ENCODE peak calls at places on chromosome 5, in four cellular contexts. One of them, this sample, is unnamed.

GRCh38 chr5:87845734-87846133 is 422.9 kb downstream of the TMEM161B start:
- DNase-seq in neuronal stem cell: no peak
- DNase-seq in H1: no peak
- DNase-seq in IMR-90: no peak
- DNase-seq in this sample: no peak

GRCh38 chr5:132176543-132176945 is 51.1 kb downstream of the P4HA2 start:
- DNase-seq in IMR-90: no peak
- DNase-seq in neuronal stem cell: no peak
- DNase-seq in H1: no peak
- DNase-seq in this sample: no peak

GRCh38 chr5:35898952-35899351 is 39.5 kb downstream of the CAPSL start:
- DNase-seq in IMR-90: no peak
- DNase-seq in H1: no peak
- DNase-seq in neuronal stem cell: no peak
- DNase-seq in this sample: no peak

GRCh38 chr5:91283326-91283725 is 99.8 kb downstream of the ARRDC3 start:
- DNase-seq in IMR-90: no peak
- DNase-seq in neuronal stem cell: no peak
- DNase-seq in H1: no peak
- DNase-seq in this sample: peak; percentile 30

GRCh38 chr5:64557911-64558310 is 52.1 kb downstream of the RGS7BP start:
- DNase-seq in IMR-90: no peak
- DNase-seq in neuronal stem cell: no peak
- DNase-seq in H1: no peak
- DNase-seq in this sample: no peak

GRCh38 chr5:10059611-10060379 is 189.9 kb downstream of the ATPSCKMT start:
- DNase-seq in IMR-90: no peak
- DNase-seq in neuronal stem cell: no peak
- DNase-seq in H1: no peak
- DNase-seq in this sample: no peak

GRCh38 chr5:172858511-172858989 is 24.5 kb downstream of the ERGIC1 start:
- DNase-seq in H1: no peak
- DNase-seq in IMR-90: no peak
- DNase-seq in neuronal stem cell: no peak
- DNase-seq in this sample: peak; percentile 62

GRCh38 chr5:39461007-39461682 is 36.4 kb upstream of the DAB2 start:
- DNase-seq in neuronal stem cell: no peak
- DNase-seq in IMR-90: no peak
- DNase-seq in H1: no peak
- DNase-seq in this sample: no peak

GRCh38 chr5:1050449-1051365 is 42.1 kb downstream of the NKD2 start:
- DNase-seq in IMR-90: no peak
- DNase-seq in H1: no peak
- DNase-seq in neuronal stem cell: no peak
- DNase-seq in this sample: no peak

GRCh38 chr5:109455598-109456096 is 45.9 kb upstream of the PJA2 start:
- DNase-seq in H1: no peak
- DNase-seq in IMR-90: peak; percentile 98
- DNase-seq in neuronal stem cell: no peak
- DNase-seq in this sample: peak; percentile 79

GRCh38 chr5:669111-669841 is 23.9 kb downstream of the TPPP start:
- DNase-seq in IMR-90: no peak
- DNase-seq in H1: peak; percentile 97
- DNase-seq in neuronal stem cell: peak; percentile 46
- DNase-seq in this sample: peak; percentile 64

GRCh38 chr5:91016954-91017690 is 366.0 kb downstream of the ARRDC3 start:
- DNase-seq in H1: no peak
- DNase-seq in IMR-90: peak; percentile 70
- DNase-seq in neuronal stem cell: no peak
- DNase-seq in this sample: no peak

GRCh38 chr5:154868702-154869101 is 10.3 kb downstream of the CNOT8 start:
- DNase-seq in IMR-90: peak; percentile 8
- DNase-seq in neuronal stem cell: no peak
- DNase-seq in H1: no peak
- DNase-seq in this sample: no peak

GRCh38 chr5:158154226-158155005 is 295.5 kb upstream of the CLINT1 start:
- DNase-seq in neuronal stem cell: no peak
- DNase-seq in H1: no peak
- DNase-seq in IMR-90: peak; percentile 50
- DNase-seq in this sample: no peak

GRCh38 chr5:56681346-56681745 is 134.0 kb upstream of the MAP3K1 start:
- DNase-seq in IMR-90: peak; percentile 43
- DNase-seq in H1: no peak
- DNase-seq in neuronal stem cell: no peak
- DNase-seq in this sample: no peak

GRCh38 chr5:6090079-6090654 is 288.2 kb downstream of the MED10 start:
- DNase-seq in H1: no peak
- DNase-seq in neuronal stem cell: no peak
- DNase-seq in IMR-90: no peak
- DNase-seq in this sample: no peak

GRCh38 chr5:35644543-35644942 is 26.9 kb downstream of the SPEF2 start:
- DNase-seq in neuronal stem cell: no peak
- DNase-seq in H1: no peak
- DNase-seq in IMR-90: no peak
- DNase-seq in this sample: no peak

GRCh38 chr5:109485030-109485429 is 75.3 kb upstream of the PJA2 start:
- DNase-seq in neuronal stem cell: no peak
- DNase-seq in IMR-90: no peak
- DNase-seq in H1: no peak
- DNase-seq in this sample: no peak

GRCh38 chr5:142000709-142001484 is 11.9 kb downstream of the GNPDA1 start:
- DNase-seq in IMR-90: no peak
- DNase-seq in neuronal stem cell: no peak
- DNase-seq in H1: peak; percentile 41
- DNase-seq in this sample: no peak

GRCh38 chr5:142576303-142576702 is 109.6 kb downstream of the FGF1 start:
- DNase-seq in H1: no peak
- DNase-seq in IMR-90: no peak
- DNase-seq in neuronal stem cell: no peak
- DNase-seq in this sample: no peak

GRCh38 chr5:143576721-143577484 is 173.4 kb upstream of the NR3C1 start:
- DNase-seq in H1: no peak
- DNase-seq in IMR-90: peak; percentile 85
- DNase-seq in neuronal stem cell: no peak
- DNase-seq in this sample: peak; percentile 56

GRCh38 chr5:4042311-4042710 is 446.7 kb downstream of the IRX1 start:
- DNase-seq in neuronal stem cell: no peak
- DNase-seq in H1: no peak
- DNase-seq in IMR-90: no peak
- DNase-seq in this sample: no peak

GRCh38 chr5:142803428-142804111 is 33.4 kb downstream of the ARHGAP26 start:
- DNase-seq in neuronal stem cell: no peak
- DNase-seq in IMR-90: peak; percentile 68
- DNase-seq in H1: no peak
- DNase-seq in this sample: peak; percentile 100

GRCh38 chr5:6302684-6303083 is 75.7 kb downstream of the MED10 start:
- DNase-seq in neuronal stem cell: peak; percentile 36
- DNase-seq in IMR-90: no peak
- DNase-seq in H1: no peak
- DNase-seq in this sample: no peak

GRCh38 chr5:38267372-38267771 is 9.0 kb downstream of the EGFLAM start:
- DNase-seq in H1: no peak
- DNase-seq in IMR-90: no peak
- DNase-seq in neuronal stem cell: no peak
- DNase-seq in this sample: no peak

GRCh38 chr5:514673-515072 is 9.6 kb downstream of the SLC9A3 start:
- DNase-seq in neuronal stem cell: no peak
- DNase-seq in IMR-90: no peak
- DNase-seq in H1: no peak
- DNase-seq in this sample: no peak

DNA sequence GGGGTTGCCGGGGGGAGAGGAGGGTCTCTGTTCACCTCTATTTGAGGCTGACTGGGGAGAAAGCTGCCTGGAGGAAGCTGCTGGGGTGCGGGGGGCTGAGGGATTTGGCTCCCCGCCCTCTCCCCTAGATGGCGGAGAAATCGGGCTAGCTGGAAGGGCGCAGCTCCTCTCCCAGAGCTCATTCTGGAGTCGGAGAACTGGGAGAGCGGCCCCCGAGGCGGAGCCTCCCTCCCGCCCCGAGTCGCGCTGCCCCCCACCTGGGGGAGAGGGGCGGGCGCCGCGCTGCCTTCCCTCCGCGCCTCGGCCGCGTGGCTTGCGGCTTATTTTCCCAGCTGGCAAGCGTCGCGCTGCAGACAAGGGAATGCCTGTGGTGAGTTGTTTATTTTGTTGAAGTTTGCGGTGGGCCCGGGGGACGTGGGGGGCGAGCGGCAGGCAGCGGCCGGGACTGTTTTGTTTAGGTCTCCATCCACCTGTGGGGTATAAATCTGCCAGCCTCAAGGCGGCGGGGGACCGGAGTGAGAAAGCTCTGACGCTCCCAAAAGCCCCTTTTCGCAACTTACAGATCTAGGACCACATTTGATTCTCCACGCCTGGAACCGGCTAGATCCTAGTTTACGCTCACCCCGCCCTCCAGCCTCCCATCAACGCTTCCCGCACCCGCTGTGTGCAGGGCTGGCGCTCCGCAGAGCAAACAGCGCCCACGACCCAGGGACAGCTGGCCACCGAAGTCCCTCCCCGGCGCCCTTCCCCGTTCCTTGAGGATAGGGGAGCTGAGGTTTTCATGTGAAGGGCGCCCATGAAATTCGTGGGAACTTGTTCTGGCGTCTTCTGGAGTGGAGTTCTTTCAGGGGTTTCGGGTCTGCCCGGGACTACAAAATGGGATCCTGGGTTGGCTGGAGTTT is 4.0 kb upstream of the RGMB start:
- DNase-seq in neuronal stem cell: peak; percentile 79
- DNase-seq in H1: peak; percentile 86
- DNase-seq in IMR-90: peak; percentile 92
- DNase-seq in this sample: peak; percentile 48
- H4K8ac ChIP-seq in neuronal stem cell: no peak overlapping the region
- H4K8ac ChIP-seq in H1: peak overlapping the region; percentile 88
- H4K8ac ChIP-seq in IMR-90: peak overlapping the region; percentile 98
- H4K8ac ChIP-seq in this sample: no peak overlapping the region

DNA sequence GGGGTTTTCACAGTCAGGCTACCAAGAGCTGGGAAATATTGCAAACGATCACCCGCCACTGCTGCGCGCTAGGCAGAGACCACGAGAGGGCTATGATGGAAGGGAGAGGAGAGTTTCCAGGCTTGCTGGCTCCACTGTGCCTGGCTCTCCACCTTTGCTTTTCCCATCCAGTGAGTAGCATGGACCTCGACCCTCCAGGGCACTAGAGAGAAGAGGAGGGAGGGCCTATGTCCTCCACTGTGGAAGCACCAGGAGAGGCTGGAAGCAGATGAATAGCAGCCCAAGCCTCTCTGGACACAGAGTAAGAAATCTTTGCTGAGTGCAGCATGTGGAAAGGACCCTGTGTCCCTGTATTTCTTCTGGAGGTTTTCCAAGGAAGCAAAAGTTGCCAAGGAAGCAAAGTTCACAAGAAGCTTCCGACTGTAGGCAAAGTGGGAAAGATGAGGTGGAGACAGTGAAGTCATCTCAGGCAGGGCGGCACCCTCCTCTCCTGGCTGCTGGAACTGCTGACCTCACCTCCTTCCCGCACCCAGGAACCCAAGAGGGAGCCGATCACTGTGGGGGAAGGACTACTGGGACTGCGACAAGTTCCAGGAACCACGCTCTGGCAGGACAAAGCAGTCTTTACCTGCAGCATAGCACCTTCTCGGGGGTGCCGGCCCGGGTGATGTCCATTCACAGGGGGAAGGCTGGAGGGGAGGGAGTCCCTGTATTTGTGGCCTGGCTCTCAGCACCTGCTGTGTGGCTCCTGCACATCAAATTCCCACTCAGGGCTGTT is 79.6 kb downstream of the CSNK1A1 start:
- DNase-seq in neuronal stem cell: no peak
- DNase-seq in H1: no peak
- DNase-seq in IMR-90: peak; percentile 57
- DNase-seq in this sample: no peak
- H4K8ac ChIP-seq in neuronal stem cell: no peak overlapping the region
- H4K8ac ChIP-seq in H1: peak overlapping the region; percentile 64
- H4K8ac ChIP-seq in IMR-90: peak overlapping the region; percentile 63
- H4K8ac ChIP-seq in this sample: no peak overlapping the region

GRCh38 chr5:135999396-136000139 is 29.2 kb upstream of the TGFBI start:
- DNase-seq in IMR-90: peak; percentile 97
- DNase-seq in neuronal stem cell: no peak
- DNase-seq in H1: no peak
- DNase-seq in this sample: no peak

GRCh38 chr5:136000147-136000546 is 28.6 kb upstream of the TGFBI start:
- DNase-seq in IMR-90: no peak
- DNase-seq in H1: no peak
- DNase-seq in neuronal stem cell: no peak
- DNase-seq in this sample: no peak

GRCh38 chr5:136000937-136001336 is 27.9 kb upstream of the TGFBI start:
- DNase-seq in H1: no peak
- DNase-seq in neuronal stem cell: no peak
- DNase-seq in IMR-90: no peak
- DNase-seq in this sample: no peak

GRCh38 chr5:135997936-135998335 is 30.9 kb upstream of the TGFBI start:
- DNase-seq in H1: peak; percentile 50
- DNase-seq in IMR-90: no peak
- DNase-seq in neuronal stem cell: no peak
- DNase-seq in this sample: no peak

DNA sequence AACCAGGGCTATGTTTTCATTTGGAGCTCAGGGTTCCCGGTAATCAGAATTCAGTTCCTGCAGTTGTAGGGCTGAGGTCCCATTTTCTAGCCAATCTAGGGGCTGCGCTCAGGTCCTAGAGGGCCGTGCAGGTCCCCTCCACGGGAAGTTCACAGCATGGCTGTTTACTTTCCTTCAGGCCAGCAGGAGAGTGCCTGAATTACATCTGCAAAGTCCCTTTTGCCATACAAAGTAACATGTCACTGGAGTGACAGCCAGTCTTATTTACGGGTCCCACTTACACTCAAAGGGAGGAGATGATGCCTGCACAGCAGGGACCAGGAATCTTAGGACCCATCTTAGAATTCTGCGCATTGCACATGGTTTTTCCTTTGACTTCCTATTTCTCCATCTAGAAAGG is 29.9 kb upstream of the TGFBI start:
- DNase-seq in neuronal stem cell: no peak
- DNase-seq in IMR-90: no peak
- DNase-seq in H1: no peak
- DNase-seq in this sample: no peak
- H4K8ac ChIP-seq in neuronal stem cell: no peak overlapping the region
- H4K8ac ChIP-seq in IMR-90: peak overlapping the region; percentile 79
- H4K8ac ChIP-seq in H1: no peak overlapping the region
- H4K8ac ChIP-seq in this sample: no peak overlapping the region

DNA sequence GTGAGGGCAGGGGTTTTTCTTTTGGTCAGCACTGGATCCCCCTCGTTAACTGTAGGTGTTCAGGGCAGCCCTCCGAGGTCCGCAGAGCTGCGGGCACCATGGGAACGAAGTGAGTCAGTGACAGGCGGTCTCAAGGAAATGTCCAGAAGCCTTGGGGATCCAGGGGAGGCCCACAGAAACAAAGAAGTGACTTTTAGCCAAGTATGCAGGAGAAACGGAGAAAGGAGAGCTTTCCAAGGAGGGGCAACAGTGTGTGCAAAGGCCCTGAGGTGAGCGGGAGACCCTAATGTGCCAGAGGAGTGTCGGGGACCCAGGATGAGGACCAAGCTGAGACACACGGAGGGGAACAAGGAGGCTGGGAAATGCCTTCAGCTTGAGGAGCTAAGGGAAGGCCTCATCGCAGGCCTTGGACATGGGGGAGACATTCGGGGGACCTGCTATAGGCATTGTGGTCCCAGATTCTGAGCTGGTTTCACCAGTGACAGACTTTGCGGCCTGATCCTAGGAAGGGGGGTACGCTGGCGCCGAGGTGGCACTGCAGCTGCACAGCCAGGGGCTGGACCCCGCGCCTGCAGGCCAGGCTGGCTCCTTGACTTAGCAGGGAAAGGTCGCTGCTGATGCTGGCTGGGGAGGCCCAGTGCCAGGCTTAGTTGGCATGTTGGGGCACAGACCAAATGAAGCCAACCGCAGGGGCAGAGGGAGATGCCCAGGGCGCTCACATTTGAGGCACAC is 3.3 kb downstream of the LTC4S start:
- DNase-seq in IMR-90: no peak
- DNase-seq in neuronal stem cell: no peak
- DNase-seq in H1: no peak
- DNase-seq in this sample: no peak
- H4K8ac ChIP-seq in IMR-90: peak overlapping the region; percentile 12
- H4K8ac ChIP-seq in neuronal stem cell: no peak overlapping the region
- H4K8ac ChIP-seq in H1: peak overlapping the region; percentile 35
- H4K8ac ChIP-seq in this sample: peak overlapping the region; percentile 41